ENCODE peak calls at places on chromosomes 16 and 17, in four cellular contexts. I is tibial artery, Z is HFFc6, L is fibroblast of pulmonary artery. M is an unnamed sample.
A peak's percentile ranks its signal among the peaks of the same experiment; 100 is the strongest.

GRCh38 chr16:5024632-5025031 is 9.1 kb downstream of the NAGPA start:
- DNase-seq in I (no peak), L (peak; percentile 24), Z (peak; percentile 18), M (no peak)

GRCh38 chr17:80751460-80752368 is 207.1 kb downstream of the RPTOR start:
- DNase-seq in L (no peak), I (no peak), Z (peak; percentile 76), M (no peak)

GRCh38 chr17:17154556-17154955 is 51.6 kb downstream of the PLD6 start:
- DNase-seq in I (no peak), L (no peak), Z (no peak), M (no peak)

GRCh38 chr16:7518158-7518557 is 185.5 kb downstream of the RBFOX1 start:
- DNase-seq in Z (no peak), I (no peak), L (no peak), M (no peak)

GRCh38 chr17:83199500-83200201 is 120.2 kb downstream of the METRNL start:
- DNase-seq in Z (peak; percentile 47), I (peak; percentile 55), L (no peak), M (no peak)

GRCh38 chr16:89574681-89575246 is 794 bp upstream of the CPNE7 start:
- DNase-seq in Z (peak; percentile 63), I (no peak), L (peak; percentile 73), M (peak; percentile 93)

GRCh38 chr16:74100405-74101316 is 196.0 kb upstream of the PSMD7 start:
- DNase-seq in Z (no peak), L (no peak), I (no peak), M (no peak)

GRCh38 chr17:29495011-29495410 is 71.8 kb downstream of the ABHD15 start:
- DNase-seq in Z (peak; percentile 25), L (peak; percentile 24), I (no peak), M (no peak)

GRCh38 chr16:59510008-59510424 is 775.9 kb upstream of the GOT2 start:
- DNase-seq in L (no peak), Z (no peak), I (no peak), M (no peak)

GRCh38 chr17:46991618-46992017 is 12.6 kb upstream of the RPRML start:
- DNase-seq in Z (no peak), I (no peak), L (no peak), M (no peak)

GRCh38 chr17:66200685-66201092 is 8.8 kb upstream of the CEP112 start:
- DNase-seq in Z (peak; percentile 82), I (no peak), L (peak; percentile 87), M (no peak)
- TF ChIP-seq CTCF in Z (peak; percentile 82), I (no peak), L (peak; percentile 76), M (peak; percentile 76)

GRCh38 chr17:39753514-39754160 is 15.9 kb downstream of the GRB7 start:
- DNase-seq in I (peak; percentile 28), Z (no peak), L (no peak), M (no peak)

GRCh38 chr17:39754958-39755549 is 17.3 kb downstream of the GRB7 start:
- DNase-seq in L (no peak), I (no peak), Z (no peak), M (no peak)

GRCh38 chr17:39752241-39752831 is 14.6 kb downstream of the GRB7 start:
- DNase-seq in I (no peak), L (no peak), Z (no peak), M (no peak)

GRCh38 chr17:39755550-39756375 is 18.0 kb downstream of the GRB7 start:
- DNase-seq in Z (no peak), L (no peak), I (no peak), M (no peak)

GRCh38 chr17:39754161-39754957 is 16.6 kb downstream of the GRB7 start:
- DNase-seq in Z (peak; percentile 86), L (peak; percentile 85), I (peak; percentile 88), M (peak; percentile 95)
- TF ChIP-seq CTCF in Z (peak; percentile 99), L (peak; percentile 44), I (peak; percentile 99), M (peak; percentile 99)

DNA sequence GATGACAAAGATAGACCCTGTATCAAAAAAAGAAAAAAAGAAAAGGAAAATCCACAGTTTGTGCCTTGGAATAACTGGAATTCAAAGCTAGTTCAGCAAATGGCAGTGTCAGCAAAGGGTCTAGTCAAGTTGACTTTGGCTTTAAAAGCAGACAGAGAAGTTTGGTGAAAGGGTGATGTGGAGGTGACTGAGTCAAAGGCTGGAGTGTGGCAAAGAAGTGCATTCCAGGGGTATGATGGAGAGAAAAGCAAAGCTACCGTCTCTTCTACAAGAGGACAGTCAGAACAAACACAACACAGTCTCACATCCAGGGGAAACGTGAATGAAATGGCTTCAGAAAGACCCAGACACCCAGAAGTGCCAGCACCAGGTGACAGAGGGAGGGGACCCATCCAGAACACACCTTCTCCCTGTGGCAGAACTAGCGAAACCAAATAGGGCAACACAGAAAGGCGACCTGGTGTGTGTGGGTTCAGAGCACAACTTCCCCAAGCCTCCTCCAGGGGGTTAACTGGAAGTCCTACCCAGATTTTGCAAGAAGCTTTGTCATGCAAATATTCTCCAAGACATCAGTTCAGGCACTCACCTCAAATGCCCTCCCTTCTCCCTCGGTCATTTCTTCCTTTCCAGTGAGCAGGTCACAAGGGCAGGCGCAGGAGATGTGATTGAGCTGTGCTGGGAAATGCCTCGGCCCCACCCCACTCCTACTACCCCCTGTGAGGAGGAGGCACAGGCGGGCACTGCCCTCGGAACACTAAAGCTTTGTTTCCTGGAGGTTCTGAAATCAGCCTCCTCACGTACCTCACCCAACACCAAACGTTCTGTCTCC is 481.9 kb downstream of the SOX9 start:
- DNase-seq in I (no peak), L (peak; percentile 45), Z (peak; percentile 67), M (no peak)
- TF ChIP-seq CTCF in I (no peak), L (peak; percentile 29), Z (peak; percentile 61), M (no peak)

GRCh38 chr17:71505200-71505599 is 615.6 kb upstream of the SOX9 start:
- DNase-seq in Z (peak; percentile 74), L (no peak), I (no peak), M (no peak)
- TF ChIP-seq CTCF in Z (no peak), L (no peak), I (no peak), M (no peak)

GRCh38 chr17:72167593-72167992 is 46.8 kb downstream of the SOX9 start:
- DNase-seq in Z (no peak), L (no peak), I (no peak), M (no peak)
- TF ChIP-seq CTCF in Z (no peak), L (no peak), I (no peak), M (no peak)

GRCh38 chr17:36004604-36005003 is 3.3 kb upstream of the CCL15 start:
- DNase-seq in Z (no peak), I (no peak), L (no peak), M (no peak)

GRCh38 chr17:36014946-36015345 is 2.8 kb downstream of the CCL23 start:
- DNase-seq in L (no peak), Z (no peak), I (no peak), M (no peak)

GRCh38 chr17:36008998-36009665 is 7.8 kb upstream of the CCL15 start:
- DNase-seq in L (peak; percentile 33), I (no peak), Z (no peak), M (no peak)
- TF ChIP-seq CTCF in L (peak; percentile 50), I (no peak), Z (peak; percentile 83), M (peak; percentile 42)

GRCh38 chr17:77507116-77507885 is 366.5 kb downstream of the SEC14L1 start:
- DNase-seq in Z (no peak), L (no peak), I (no peak), M (no peak)
- TF ChIP-seq CTCF in Z (no peak), L (no peak), I (no peak), M (no peak)

M was measured in osteocyte.